ENCODE peak calls at places on chromosomes 2 and 18, in four cellular contexts. P is IMR-90, K is NCI-H69, I is HTR-8/SVneo. Q is an unnamed sample.

GRCh38 chr2:28387082-28387960 is 5.3 kb upstream of the FOSL2 start:
- DNase-seq in P (peak; percentile 37), I (peak; percentile 64), K (no peak), Q (peak; percentile 72)

GRCh38 chr2:187302146-187302545 is 145.9 kb downstream of the CALCRL start:
- DNase-seq in K (peak; percentile 39), I (no peak), P (peak; percentile 10), Q (peak; percentile 9)

GRCh38 chr2:239778042-239778811 is 246.9 kb downstream of the NDUFA10 start:
- DNase-seq in I (no peak), K (peak; percentile 36), P (no peak), Q (no peak)

GRCh38 chr2:230847883-230848388 is 16.8 kb upstream of the ITM2C start:
- DNase-seq in I (peak; percentile 86), K (peak; percentile 71), P (peak; percentile 77), Q (peak; percentile 79)

GRCh38 chr2:65991864-65992554 is 442.9 kb upstream of the MEIS1 start:
- DNase-seq in I (no peak), K (peak; percentile 62), P (no peak), Q (no peak)

GRCh38 chr2:16324544-16324937 is 341.1 kb downstream of the CYRIA start:
- DNase-seq in I (no peak), P (no peak), K (no peak), Q (no peak)

GRCh38 chr2:222703866-222704265 is 32.4 kb downstream of the MOGAT1 start:
- DNase-seq in P (peak; percentile 82), I (no peak), K (no peak), Q (peak; percentile 77)

GRCh38 chr2:215567504-215567903 is 131.6 kb upstream of the FN1 start:
- DNase-seq in K (peak; percentile 32), I (no peak), P (no peak), Q (no peak)

GRCh38 chr2:210558708-210559107 is 2.3 kb downstream of the CPS1 start:
- DNase-seq in P (no peak), K (no peak), I (no peak), Q (peak; percentile 57)

GRCh38 chr18:27656905-27657304 is 471.8 kb upstream of the CHST9 start:
- DNase-seq in I (no peak), P (no peak), K (no peak), Q (no peak)

GRCh38 chr2:10584242-10584753 is 105.5 kb downstream of the NOL10 start:
- DNase-seq in P (peak; percentile 77), K (no peak), I (no peak), Q (no peak)

GRCh38 chr18:76672627-76673026 is 149.7 kb upstream of the ZNF236 start:
- DNase-seq in I (no peak), P (peak; percentile 81), K (no peak), Q (peak; percentile 54)

Q was measured in fibroblast of the aortic adventitia.